ENCODE peak calls at places on chromosomes 16 and 17, in ten cellular contexts. N, Q, R, S, X, J, I, D, W and G are unnamed samples.
A peak's percentile ranks its signal among the peaks of the same experiment; 100 is the strongest.

GRCh38 chr17:46853896-46854444 is 2.6 kb downstream of the WNT9B start:
- DNase-seq in I (no peak), D (no peak), N (no peak), J (peak; percentile 41), X (no peak), Q (no peak), R (no peak), S (peak; percentile 52), W (no peak), G (no peak)

GRCh38 chr17:66636111-66636510 is 198.8 kb upstream of the CACNG5 start:
- DNase-seq in S (peak; percentile 87), X (no peak), W (no peak), N (no peak), Q (no peak), D (no peak), J (peak; percentile 98), R (no peak), I (no peak), G (no peak)

GRCh38 chr17:76136276-76137025 is 4.6 kb downstream of the FOXJ1 start:
- DNase-seq in W (no peak), I (no peak), J (no peak), S (no peak), R (no peak), X (no peak), Q (no peak), D (no peak), N (no peak), G (no peak)

GRCh38 chr17:81648013-81648706 is 8.2 kb downstream of the PDE6G start:
- DNase-seq in R (no peak), N (no peak), Q (no peak), S (no peak), J (no peak), D (no peak), X (no peak), I (no peak), W (no peak), G (no peak)

GRCh38 chr17:83092186-83092585 is 12.8 kb downstream of the METRNL start:
- DNase-seq in J (no peak), I (no peak), N (no peak), X (no peak), R (no peak), Q (no peak), S (no peak), W (no peak), D (no peak), G (no peak)

GRCh38 chr16:4373909-4374742 is 2.5 kb downstream of the VASN start:
- DNase-seq in N (peak; percentile 36), R (peak; percentile 96), W (peak; percentile 61), D (peak; percentile 86), J (peak; percentile 97), X (peak; percentile 68), S (peak; percentile 98), I (peak; percentile 68), Q (peak; percentile 93), G (peak; percentile 68)

GRCh38 chr16:2142942-2143868 is 5.2 kb upstream of the RAB26 start:
- DNase-seq in J (no peak), N (no peak), D (no peak), I (no peak), X (no peak), W (no peak), R (no peak), Q (no peak), S (no peak), G (no peak)

GRCh38 chr17:3827124-3827773 is 18.8 kb downstream of the NCBP3 start:
- DNase-seq in N (peak; percentile 75), I (no peak), J (peak; percentile 65), X (peak; percentile 69), R (no peak), S (peak; percentile 66), W (peak; percentile 70), Q (peak; percentile 87), D (peak; percentile 51), G (no peak)

GRCh38 chr17:44652727-44653126 is 3.5 kb upstream of the MEIOC start:
- DNase-seq in J (no peak), R (no peak), N (no peak), Q (no peak), W (no peak), D (no peak), X (no peak), S (no peak), I (no peak), G (no peak)

GRCh38 chr17:40949406-40949805 is 12.0 kb upstream of the KRT23 start:
- DNase-seq in R (no peak), Q (peak; percentile 43), D (no peak), X (no peak), S (no peak), W (peak; percentile 26), N (no peak), I (no peak), J (no peak), G (no peak)

GRCh38 chr16:72878301-72879269 is 169.3 kb downstream of the ZFHX3 start:
- DNase-seq in I (no peak), R (peak; percentile 65), S (peak; percentile 75), Q (peak; percentile 70), W (peak; percentile 45), X (no peak), N (no peak), D (no peak), J (peak; percentile 80), G (no peak)

GRCh38 chr17:49069585-49070273 is 62.8 kb upstream of the B4GALNT2 start:
- DNase-seq in W (no peak), J (peak; percentile 33), N (no peak), Q (no peak), R (no peak), S (peak; percentile 16), X (no peak), D (no peak), I (no peak), G (no peak)

GRCh38 chr16:11045441-11045840 is 101.1 kb downstream of the CLEC16A start:
- DNase-seq in S (no peak), W (no peak), Q (no peak), I (no peak), X (no peak), R (no peak), J (no peak), D (no peak), N (no peak), G (no peak)

GRCh38 chr17:50426814-50427787 is 1.1 kb downstream of the ACSF2 start:
- DNase-seq in D (peak; percentile 26), I (no peak), W (peak; percentile 76), X (peak; percentile 54), N (peak; percentile 87), Q (peak; percentile 60), R (no peak), J (peak; percentile 17), S (peak; percentile 37), G (peak; percentile 17)

GRCh38 chr17:82118815-82119380 is 20.9 kb upstream of the FASN start:
- DNase-seq in J (peak; percentile 77), Q (no peak), R (no peak), W (peak; percentile 44), S (peak; percentile 52), I (no peak), X (no peak), D (no peak), N (no peak), G (no peak)

GRCh38 chr17:72430611-72431432 is 310.0 kb downstream of the SOX9 start:
- DNase-seq in N (no peak), I (no peak), S (no peak), X (peak; percentile 74), Q (peak; percentile 21), D (no peak), R (no peak), J (no peak), W (no peak), G (no peak)
- H3K4me1 ChIP-seq in N (peaks cover 100% of the 10 kb centered on the region), I (no peaks in the 10 kb centered on the region), S (peaks cover 15% of the 10 kb centered on the region), X (peaks cover 22% of the 10 kb centered on the region), Q (peaks cover 4% of the 10 kb centered on the region), D (peaks cover 32% of the 10 kb centered on the region), R (no peaks in the 10 kb centered on the region), J (no peaks in the 10 kb centered on the region), W (no peaks in the 10 kb centered on the region), G (no peaks in the 10 kb centered on the region)

GRCh38 chr16:31477220-31478216 is 5.4 kb upstream of the SLC5A2 start:
- DNase-seq in N (no peak), I (no peak), D (peak; percentile 88), S (no peak), X (peak; percentile 92), W (peak; percentile 85), R (no peak), J (no peak), Q (peak; percentile 72), G (no peak)
- H3K4me3 ChIP-seq in N (no peak overlapping the region), I (no peak overlapping the region), D (peak overlapping the region; percentile 29), S (no peak overlapping the region), X (peak overlapping the region; percentile 44), W (peak overlapping the region; percentile 24), R (peak overlapping the region; percentile 32), J (no peak overlapping the region), Q (peak overlapping the region; percentile 32), G (no peak overlapping the region)

GRCh38 chr16:59573528-59574271 is 839.6 kb upstream of the GOT2 start:
- DNase-seq in X (no peak), N (peak; percentile 35), D (no peak), R (no peak), Q (no peak), W (no peak), I (no peak), J (peak; percentile 96), S (peak; percentile 95), G (no peak)
- TF ChIP-seq CTCF in X (no peak), N (no peak), D (no peak), R (no peak), Q (no peak), W (no peak), I (no peak), J (no peak), S (no peak), G (no peak)

GRCh38 chr16:68978303-68978954 is 127.0 kb upstream of the HAS3 start:
- DNase-seq in J (no peak), R (no peak), D (no peak), N (no peak), Q (no peak), S (peak; percentile 28), X (no peak), W (no peak), I (no peak), G (no peak)
- H3K4me1 ChIP-seq in J (no peaks in the 10 kb centered on the region), R (no peaks in the 10 kb centered on the region), D (no peaks in the 10 kb centered on the region), N (peaks cover under 1% of the 10 kb centered on the region), Q (no peaks in the 10 kb centered on the region), S (peaks cover 2% of the 10 kb centered on the region), X (no peaks in the 10 kb centered on the region), W (no peaks in the 10 kb centered on the region), I (no peaks in the 10 kb centered on the region), G (no peaks in the 10 kb centered on the region)

GRCh38 chr16:3188675-3188924 is 596 bp downstream of the OR1F1 start:
- DNase-seq in J (no peak), R (no peak), W (no peak), D (no peak), I (no peak), X (no peak), S (no peak), N (no peak), Q (no peak), G (no peak)
- H3K4me3 ChIP-seq in J (peak overlapping the region; percentile 77), R (peak overlapping the region; percentile 2), W (peak overlapping the region; percentile 61), D (no peak overlapping the region), I (peak overlapping the region; percentile 4), X (peak overlapping the region; percentile 22), S (peak overlapping the region; percentile 58), N (peak overlapping the region; percentile 71), Q (no peak overlapping the region), G (peak overlapping the region; percentile 46)